ENCODE peak calls at places on chromosomes 3 and 15, in four cellular contexts. B is sigmoid colon, K is endothelial cell of umbilical vein, A is breast epithelium. I is an unnamed sample. For H3K4me1, the result is how much of the 10 kb centered on the place peaks cover.

GRCh38 chr3:133527306-133527705 is 46.2 kb upstream of the CDV3 start:
- DNase-seq in B (no peak), K (no peak), A (no peak), I (no peak)

GRCh38 chr3:141393151-141394076 is 25.1 kb downstream of the ZBTB38 start:
- DNase-seq in B (no peak), K (no peak), A (peak), I (no peak)

GRCh38 chr3:59263152-59263551 is 213.3 kb upstream of the CFAP20DC start:
- DNase-seq in B (no peak), K (no peak), A (no peak), I (no peak)

GRCh38 chr15:89725064-89725463 is 26.0 kb downstream of the MESP1 start:
- DNase-seq in B (no peak), K (no peak), A (no peak), I (no peak)

GRCh38 chr3:185744997-185745843 is 79.6 kb downstream of the IGF2BP2 start:
- DNase-seq in B (no peak), K (peak), A (no peak), I (no peak)

GRCh38 chr3:43178891-43179366 is 73.0 kb upstream of the POMGNT2 start:
- DNase-seq in B (no peak), K (peak), A (no peak), I (no peak)

GRCh38 chr3:16993227-16993626 is 108.5 kb downstream of the PLCL2 start:
- DNase-seq in B (no peak), K (no peak), A (no peak), I (no peak)

GRCh38 chr3:179958143-179958542 is 78.6 kb downstream of the PEX5L start:
- DNase-seq in B (no peak), K (no peak), A (no peak), I (no peak)

GRCh38 chr15:70400766-70401541 is 303.2 kb upstream of the TLE3 start:
- DNase-seq in B (no peak), K (no peak), A (no peak), I (no peak)

GRCh38 chr15:96870510-96871039 is 540.1 kb downstream of the NR2F2 start:
- DNase-seq in B (no peak), K (no peak), A (no peak), I (no peak)

GRCh38 chr15:44101944-44102343 is 93.1 kb downstream of the FRMD5 start:
- DNase-seq in B (no peak), K (peak), A (no peak), I (no peak)

GRCh38 chr3:145175626-145176025 is 985.4 kb downstream of the PLOD2 start:
- DNase-seq in B (no peak), K (no peak), A (no peak), I (no peak)

GRCh38 chr3:170690133-170690981 is 104.5 kb upstream of the SLC7A14 start:
- DNase-seq in B (peak), K (no peak), A (peak), I (no peak)

GRCh38 chr3:52835766-52836470 is 1.1 kb upstream of the MUSTN1 start:
- DNase-seq in B (no peak), K (no peak), A (no peak), I (no peak)

GRCh38 chr3:65996605-65997004 is 42.1 kb downstream of the MAGI1 start:
- DNase-seq in B (peak), K (no peak), A (peak), I (no peak)

GRCh38 chr15:62124176-62124952 is 40.7 kb downstream of the C2CD4B start:
- DNase-seq in B (no peak), K (peak), A (no peak), I (no peak)

GRCh38 chr3:134985841-134986520 is 190.9 kb downstream of the EPHB1 start:
- DNase-seq in B (no peak), K (no peak), A (no peak), I (no peak)

GRCh38 chr3:45988804-45989203 is 6.8 kb downstream of the FYCO1 start:
- DNase-seq in B (no peak), K (peak), A (no peak), I (no peak)

GRCh38 chr3:127710473-127710941 is 37.8 kb downstream of the ABTB1 start:
- DNase-seq in B (peak), K (no peak), A (no peak), I (no peak)

GRCh38 chr3:9669720-9670432 is 20.6 kb downstream of the MTMR14 start:
- DNase-seq in B (no peak), K (peak), A (no peak), I (no peak)

GRCh38 chr3:33373082-33373437 is 67.1 kb downstream of the UBP1 start:
- DNase-seq in B (no peak), K (no peak), A (no peak), I (no peak)

DNA sequence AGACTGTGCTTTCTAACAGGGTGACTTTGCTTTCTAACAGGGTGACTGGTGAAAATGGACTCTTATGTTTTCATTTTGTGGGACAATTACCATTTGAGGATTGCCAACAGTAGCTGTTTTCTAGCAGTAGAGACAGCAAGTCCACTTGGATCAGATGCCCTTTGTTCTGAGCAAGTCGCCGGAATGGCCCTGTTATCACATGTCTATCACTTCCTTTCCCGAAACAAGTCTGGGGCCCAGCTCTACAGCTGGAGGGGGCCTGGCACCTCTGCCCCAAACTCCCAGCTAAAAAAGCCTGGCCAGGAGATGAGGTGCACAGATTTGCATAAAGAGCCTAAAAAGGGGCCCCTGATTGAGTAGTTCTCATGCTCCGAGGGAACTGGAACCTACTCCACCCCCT is 44.6 kb downstream of the THBS1 start:
- DNase-seq in B (no peak), K (peak), A (no peak), I (no peak)
- H3K4me1 ChIP-seq in B (half or more), K (half or more), A (under half), I (under half)

DNA sequence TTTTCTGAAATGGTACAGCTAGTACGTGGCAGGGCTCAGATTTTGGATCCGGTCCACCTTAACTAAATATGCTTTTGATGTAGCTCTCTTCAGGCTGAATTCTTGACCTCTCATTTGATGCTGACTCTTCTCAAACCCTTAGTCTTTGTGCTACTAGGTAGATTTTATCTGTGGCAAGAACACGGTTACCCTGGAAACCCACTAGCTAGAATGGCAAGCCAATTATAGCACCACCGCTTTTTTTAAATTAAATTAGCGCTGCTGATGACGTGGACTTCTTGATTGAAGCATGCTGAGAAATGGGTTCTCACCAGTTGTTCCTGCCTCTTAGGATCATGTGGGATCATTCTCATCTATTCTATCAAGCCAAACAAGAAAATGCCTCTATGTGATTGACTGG is 421.5 kb downstream of the LPP start:
- DNase-seq in B (no peak), K (no peak), A (no peak), I (no peak)
- H3K27ac ChIP-seq in B (peak), K (no peak), A (no peak), I (no peak)

DNA sequence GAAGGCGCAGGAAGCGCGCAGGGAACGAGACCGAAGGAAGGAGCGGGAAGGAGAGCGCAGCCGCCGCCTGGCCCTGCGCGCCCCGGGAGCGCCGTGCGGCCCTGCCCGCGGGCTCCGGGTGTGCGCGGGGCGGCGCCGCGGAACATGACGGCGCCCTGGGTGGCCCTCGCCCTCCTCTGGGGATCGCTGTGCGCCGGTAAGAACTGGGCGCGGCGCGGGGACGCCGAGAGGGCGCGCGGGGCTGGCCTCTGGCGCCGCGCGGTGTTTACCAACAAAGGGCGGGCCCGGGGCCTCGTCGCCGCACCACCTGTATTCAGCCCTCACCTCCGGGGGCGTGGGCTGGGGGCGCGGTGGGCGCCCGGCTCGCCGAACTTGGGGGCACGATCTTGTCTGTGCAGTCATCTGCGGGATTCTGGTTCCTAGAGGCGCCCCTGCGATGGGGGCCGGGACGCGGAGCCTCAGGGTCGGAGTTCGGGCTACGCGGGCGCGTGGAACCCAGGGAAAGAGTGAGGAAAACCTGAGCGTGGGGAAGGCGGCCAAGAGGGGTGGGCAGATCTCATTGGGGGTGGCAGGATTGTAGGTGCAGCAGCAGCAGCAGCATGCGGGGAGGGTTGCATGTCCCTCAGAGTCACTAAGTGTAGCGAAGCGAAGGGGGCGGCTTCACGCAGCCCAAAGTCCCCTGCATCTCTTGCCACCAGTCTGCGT is 641 bp downstream of the ACVR2B start:
- DNase-seq in B (no peak), K (peak), A (peak), I (no peak)
- TF ChIP-seq POLR2A in B (no peak), K (no peak), A (no peak), I (no peak)

GRCh38 chr3:4978259-4978965 is 825 bp upstream of the BHLHE40 start:
- DNase-seq in B (peak), K (peak), A (peak), I (peak)
- H3K4me1 ChIP-seq in B (under half), K (under half), A (under half), I (half or more)

GRCh38 chr15:40902605-40903561 is 8.6 kb downstream of the VPS18 start:
- DNase-seq in B (no peak), K (no peak), A (peak), I (no peak)
- H3K27ac ChIP-seq in B (peak), K (no peak), A (peak), I (no peak)

I was measured in vagina.